ENCODE peak calls at places on chromosomes 2 and 18, in seven cellular contexts. One of them, this sample, is unnamed.

GRCh38 chr2:96143848-96144480 is 1.3 kb downstream of the DUSP2 start:
- DNase-seq in neural progenitor cell: peak; percentile 54
- DNase-seq in kidney epithelial cell: no peak
- DNase-seq in MCF 10A: peak; percentile 10
- DNase-seq in chondrocyte: no peak
- DNase-seq in tibial artery: peak; percentile 60
- DNase-seq in AG04450: no peak
- DNase-seq in this sample: no peak

GRCh38 chr2:49973917-49974368 is 819.6 kb upstream of the FSHR start:
- DNase-seq in neural progenitor cell: peak; percentile 82
- DNase-seq in kidney epithelial cell: peak; percentile 45
- DNase-seq in MCF 10A: no peak
- DNase-seq in chondrocyte: no peak
- DNase-seq in tibial artery: no peak
- DNase-seq in AG04450: no peak
- DNase-seq in this sample: no peak

GRCh38 chr2:100067796-100068195 is 74.6 kb downstream of the AFF3 start:
- DNase-seq in neural progenitor cell: no peak
- DNase-seq in kidney epithelial cell: no peak
- DNase-seq in MCF 10A: no peak
- DNase-seq in chondrocyte: no peak
- DNase-seq in tibial artery: no peak
- DNase-seq in AG04450: no peak
- DNase-seq in this sample: no peak

GRCh38 chr2:42128731-42129486 is 40.2 kb upstream of the EML4 start:
- DNase-seq in neural progenitor cell: no peak
- DNase-seq in kidney epithelial cell: no peak
- DNase-seq in MCF 10A: no peak
- DNase-seq in chondrocyte: no peak
- DNase-seq in tibial artery: no peak
- DNase-seq in AG04450: peak; percentile 52
- DNase-seq in this sample: no peak

GRCh38 chr2:36359006-36359580 is 3.5 kb downstream of the CRIM1 start:
- DNase-seq in neural progenitor cell: no peak
- DNase-seq in kidney epithelial cell: no peak
- DNase-seq in MCF 10A: peak; percentile 50
- DNase-seq in chondrocyte: no peak
- DNase-seq in tibial artery: no peak
- DNase-seq in AG04450: no peak
- DNase-seq in this sample: no peak

GRCh38 chr2:119234021-119235019 is 10.7 kb downstream of the STEAP3 start:
- DNase-seq in neural progenitor cell: peak; percentile 90
- DNase-seq in kidney epithelial cell: no peak
- DNase-seq in MCF 10A: peak; percentile 45
- DNase-seq in chondrocyte: no peak
- DNase-seq in tibial artery: no peak
- DNase-seq in AG04450: no peak
- DNase-seq in this sample: no peak

GRCh38 chr2:241612156-241613017 is 24.6 kb downstream of the THAP4 start:
- DNase-seq in neural progenitor cell: no peak
- DNase-seq in kidney epithelial cell: no peak
- DNase-seq in MCF 10A: no peak
- DNase-seq in chondrocyte: no peak
- DNase-seq in tibial artery: no peak
- DNase-seq in AG04450: no peak
- DNase-seq in this sample: no peak

GRCh38 chr18:23526516-23527063 is 23.3 kb downstream of the RMC1 start:
- DNase-seq in neural progenitor cell: no peak
- DNase-seq in kidney epithelial cell: no peak
- DNase-seq in MCF 10A: no peak
- DNase-seq in chondrocyte: no peak
- DNase-seq in tibial artery: no peak
- DNase-seq in AG04450: no peak
- DNase-seq in this sample: no peak

GRCh38 chr2:121900391-121900790 is 144.9 kb downstream of the TSN start:
- DNase-seq in neural progenitor cell: no peak
- DNase-seq in kidney epithelial cell: no peak
- DNase-seq in MCF 10A: no peak
- DNase-seq in chondrocyte: no peak
- DNase-seq in tibial artery: no peak
- DNase-seq in AG04450: no peak
- DNase-seq in this sample: no peak

GRCh38 chr2:121895723-121896571 is 140.5 kb downstream of the TSN start:
- DNase-seq in neural progenitor cell: no peak
- DNase-seq in kidney epithelial cell: no peak
- DNase-seq in MCF 10A: no peak
- DNase-seq in chondrocyte: no peak
- DNase-seq in tibial artery: no peak
- DNase-seq in AG04450: no peak
- DNase-seq in this sample: no peak

GRCh38 chr2:121898483-121898882 is 143.0 kb downstream of the TSN start:
- DNase-seq in neural progenitor cell: no peak
- DNase-seq in kidney epithelial cell: no peak
- DNase-seq in MCF 10A: peak; percentile 48
- DNase-seq in chondrocyte: no peak
- DNase-seq in tibial artery: no peak
- DNase-seq in AG04450: peak; percentile 16
- DNase-seq in this sample: peak; percentile 23

GRCh38 chr2:121902171-121902591 is 146.7 kb downstream of the TSN start:
- DNase-seq in neural progenitor cell: peak; percentile 23
- DNase-seq in kidney epithelial cell: no peak
- DNase-seq in MCF 10A: no peak
- DNase-seq in chondrocyte: no peak
- DNase-seq in tibial artery: no peak
- DNase-seq in AG04450: no peak
- DNase-seq in this sample: no peak

DNA sequence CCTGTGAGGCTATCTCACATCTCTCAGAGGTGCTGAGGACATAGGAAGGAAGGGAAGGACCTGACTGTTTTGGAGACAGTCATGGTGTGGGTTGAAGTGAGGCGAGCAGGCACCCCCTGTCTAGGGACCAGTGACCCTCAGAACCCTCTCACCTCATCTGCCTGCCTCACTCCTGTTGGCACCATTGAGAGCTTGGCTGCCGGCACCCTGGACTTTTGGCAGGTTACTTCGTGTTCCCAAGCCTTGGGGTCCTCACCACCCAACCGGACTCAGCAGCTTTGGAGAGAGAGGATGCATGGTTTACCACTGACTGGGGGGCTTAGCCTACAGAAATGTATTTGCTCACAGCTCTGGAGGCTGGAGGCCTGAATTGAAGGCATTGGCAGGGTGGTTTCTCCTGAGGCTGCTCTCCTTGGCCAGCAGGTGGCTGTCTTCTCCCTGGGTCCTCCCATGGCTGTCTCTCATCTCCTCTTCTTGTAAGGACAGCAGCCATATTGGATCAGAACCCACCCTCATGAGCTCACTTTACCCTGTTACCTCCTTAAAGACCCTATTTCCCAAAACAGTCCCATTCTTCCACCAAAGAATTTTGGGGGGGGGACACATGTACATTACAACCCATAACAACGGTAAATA is 142.0 kb downstream of the TSN start:
- DNase-seq in neural progenitor cell: peak; percentile 46
- DNase-seq in kidney epithelial cell: no peak
- DNase-seq in MCF 10A: peak; percentile 65
- DNase-seq in chondrocyte: no peak
- DNase-seq in tibial artery: no peak
- DNase-seq in AG04450: peak; percentile 3
- DNase-seq in this sample: no peak
- TF ChIP-seq CTCF in neural progenitor cell: peak; percentile 55
- TF ChIP-seq CTCF in kidney epithelial cell: peak; percentile 38
- TF ChIP-seq CTCF in MCF 10A: peak; percentile 53
- TF ChIP-seq CTCF in chondrocyte: peak; percentile 76
- TF ChIP-seq CTCF in tibial artery: peak; percentile 31
- TF ChIP-seq CTCF in AG04450: peak; percentile 42
- TF ChIP-seq CTCF in this sample: peak; percentile 62

GRCh38 chr2:72933646-72934151 is 16.4 kb downstream of the EMX1 start:
- DNase-seq in neural progenitor cell: no peak
- DNase-seq in kidney epithelial cell: no peak
- DNase-seq in MCF 10A: no peak
- DNase-seq in chondrocyte: peak; percentile 83
- DNase-seq in tibial artery: no peak
- DNase-seq in AG04450: no peak
- DNase-seq in this sample: no peak

GRCh38 chr2:72933207-72933606 is 15.9 kb downstream of the EMX1 start:
- DNase-seq in neural progenitor cell: no peak
- DNase-seq in kidney epithelial cell: no peak
- DNase-seq in MCF 10A: no peak
- DNase-seq in chondrocyte: no peak
- DNase-seq in tibial artery: peak; percentile 31
- DNase-seq in AG04450: no peak
- DNase-seq in this sample: no peak

GRCh38 chr2:72936669-72937355 is 19.5 kb downstream of the EMX1 start:
- DNase-seq in neural progenitor cell: no peak
- DNase-seq in kidney epithelial cell: no peak
- DNase-seq in MCF 10A: no peak
- DNase-seq in chondrocyte: peak; percentile 72
- DNase-seq in tibial artery: no peak
- DNase-seq in AG04450: no peak
- DNase-seq in this sample: no peak

GRCh38 chr2:72935611-72935957 is 18.3 kb downstream of the EMX1 start:
- DNase-seq in neural progenitor cell: no peak
- DNase-seq in kidney epithelial cell: no peak
- DNase-seq in MCF 10A: no peak
- DNase-seq in chondrocyte: no peak
- DNase-seq in tibial artery: no peak
- DNase-seq in AG04450: no peak
- DNase-seq in this sample: no peak

DNA sequence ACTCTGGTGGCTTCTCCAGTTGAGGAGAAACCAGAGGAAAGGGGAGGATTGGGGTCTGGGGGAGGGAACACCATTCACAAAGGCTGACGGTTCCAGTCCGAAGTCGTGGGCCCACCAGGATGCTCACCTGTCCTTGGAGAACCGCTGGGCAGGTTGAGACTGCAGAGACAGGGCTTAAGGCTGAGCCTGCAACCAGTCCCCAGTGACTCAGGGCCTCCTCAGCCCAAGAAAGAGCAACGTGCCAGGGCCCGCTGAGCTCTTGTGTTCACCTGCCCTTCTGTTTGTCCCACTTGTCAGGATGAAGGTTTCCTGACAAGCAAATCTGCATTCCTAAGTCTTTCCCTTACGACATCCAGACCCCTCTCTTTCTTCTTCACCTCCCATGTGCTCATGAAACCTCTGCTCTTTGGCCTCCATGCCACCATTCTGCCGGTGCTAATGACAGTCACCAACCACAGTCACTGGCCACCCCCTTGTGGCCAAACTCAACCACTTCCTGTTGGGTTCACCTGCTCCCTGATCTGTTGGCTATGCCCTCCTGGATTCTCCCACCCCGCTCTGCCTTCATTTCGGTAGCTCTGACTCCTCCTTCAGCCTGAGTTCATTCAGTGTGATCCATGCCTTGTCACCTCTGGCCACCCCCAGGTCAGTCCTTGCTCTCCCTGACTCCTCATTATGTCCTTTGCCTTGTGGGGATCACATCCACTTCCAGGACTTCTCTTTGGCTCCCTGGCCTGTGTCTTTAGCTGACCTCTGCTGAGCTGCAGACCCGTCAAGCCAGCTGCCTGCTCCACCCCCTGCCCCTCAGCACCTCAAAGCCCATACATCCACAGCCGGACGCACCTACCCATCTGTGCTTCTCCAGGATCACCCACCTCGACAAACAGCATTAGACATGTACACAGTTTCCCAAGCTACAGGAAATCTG is 17.6 kb downstream of the EMX1 start:
- DNase-seq in neural progenitor cell: peak; percentile 65
- DNase-seq in kidney epithelial cell: no peak
- DNase-seq in MCF 10A: peak; percentile 57
- DNase-seq in chondrocyte: peak; percentile 53
- DNase-seq in tibial artery: no peak
- DNase-seq in AG04450: no peak
- DNase-seq in this sample: no peak
- TF ChIP-seq CTCF in neural progenitor cell: peak; percentile 62
- TF ChIP-seq CTCF in kidney epithelial cell: peak; percentile 13
- TF ChIP-seq CTCF in MCF 10A: peak; percentile 43
- TF ChIP-seq CTCF in chondrocyte: peak; percentile 47
- TF ChIP-seq CTCF in tibial artery: no peak
- TF ChIP-seq CTCF in AG04450: no peak
- TF ChIP-seq CTCF in this sample: peak; percentile 65

GRCh38 chr18:63992751-63993150 is 22.9 kb downstream of the SERPINB8 start:
- DNase-seq in neural progenitor cell: no peak
- DNase-seq in kidney epithelial cell: no peak
- DNase-seq in MCF 10A: no peak
- DNase-seq in chondrocyte: no peak
- DNase-seq in tibial artery: no peak
- DNase-seq in AG04450: no peak
- DNase-seq in this sample: no peak
- TF ChIP-seq CTCF in neural progenitor cell: no peak
- TF ChIP-seq CTCF in kidney epithelial cell: no peak
- TF ChIP-seq CTCF in MCF 10A: no peak
- TF ChIP-seq CTCF in chondrocyte: no peak
- TF ChIP-seq CTCF in tibial artery: no peak
- TF ChIP-seq CTCF in AG04450: no peak
- TF ChIP-seq CTCF in this sample: no peak

DNA sequence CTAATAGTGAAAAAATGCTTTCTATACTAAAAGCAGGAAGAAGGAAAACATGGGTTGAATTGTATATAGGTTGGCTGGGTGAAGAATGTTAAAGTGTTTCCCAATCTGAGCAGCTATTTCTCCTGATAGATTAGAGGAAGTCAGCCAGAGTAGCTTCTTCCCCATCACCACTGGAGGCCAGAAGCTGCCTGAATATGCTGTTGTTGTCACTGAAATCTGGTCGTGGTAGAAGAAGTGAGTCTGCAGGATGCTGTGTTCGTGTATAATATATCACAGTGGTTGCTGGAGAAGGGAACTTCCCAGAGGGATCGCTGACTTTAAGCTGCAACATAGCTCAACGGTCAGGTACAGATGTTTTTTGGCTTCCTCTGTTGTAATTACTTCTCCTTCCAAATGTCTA is 247.5 kb upstream of the LRATD1 start:
- DNase-seq in neural progenitor cell: no peak
- DNase-seq in kidney epithelial cell: no peak
- DNase-seq in MCF 10A: no peak
- DNase-seq in chondrocyte: no peak
- DNase-seq in tibial artery: no peak
- DNase-seq in AG04450: no peak
- DNase-seq in this sample: no peak
- TF ChIP-seq CTCF in neural progenitor cell: peak; percentile 9
- TF ChIP-seq CTCF in kidney epithelial cell: peak; percentile 31
- TF ChIP-seq CTCF in MCF 10A: no peak
- TF ChIP-seq CTCF in chondrocyte: no peak
- TF ChIP-seq CTCF in tibial artery: no peak
- TF ChIP-seq CTCF in AG04450: no peak
- TF ChIP-seq CTCF in this sample: peak; percentile 23